ENCODE peak calls at places on chromosomes 3 and 15, in four cellular contexts. N, X, V and I are unnamed samples.

GRCh38 chr3:185632996-185633395 is 46.9 kb downstream of the SENP2 start:
- DNase-seq in X (no peak), V (no peak), N (no peak), I (no peak)

GRCh38 chr3:31724681-31725080 is 192.0 kb downstream of the STT3B start:
- DNase-seq in X (peak), N (no peak), V (peak), I (no peak)

GRCh38 chr15:89809093-89809786 is 5.4 kb downstream of the ANPEP start:
- DNase-seq in V (no peak), X (no peak), N (peak), I (no peak)

GRCh38 chr3:72977463-72977862 is 19.1 kb upstream of the PPP4R2 start:
- DNase-seq in V (no peak), X (no peak), N (no peak), I (no peak)

GRCh38 chr3:87247086-87247781 is 20.1 kb downstream of the CHMP2B start:
- DNase-seq in V (no peak), N (no peak), X (no peak), I (no peak)

GRCh38 chr15:66298803-66299251 is 5.5 kb downstream of the DIS3L start:
- DNase-seq in N (no peak), V (no peak), X (no peak), I (no peak)

GRCh38 chr15:40150163-40150925 is 10.5 kb upstream of the BUB1B start:
- DNase-seq in N (peak), V (peak), X (no peak), I (no peak)

GRCh38 chr3:101674518-101674917 is 2.4 kb downstream of the ZBTB11 start:
- DNase-seq in V (no peak), X (no peak), N (no peak), I (no peak)

GRCh38 chr15:50232791-50233190 is 32.7 kb downstream of the HDC start:
- DNase-seq in X (no peak), N (no peak), V (no peak), I (no peak)

GRCh38 chr3:98454929-98455328 is 8.1 kb upstream of the OR5K1 start:
- DNase-seq in V (no peak), X (no peak), N (no peak), I (no peak)

GRCh38 chr3:87435926-87436630 is 159.7 kb upstream of the POU1F1 start:
- DNase-seq in X (no peak), V (no peak), N (no peak), I (no peak)

DNA sequence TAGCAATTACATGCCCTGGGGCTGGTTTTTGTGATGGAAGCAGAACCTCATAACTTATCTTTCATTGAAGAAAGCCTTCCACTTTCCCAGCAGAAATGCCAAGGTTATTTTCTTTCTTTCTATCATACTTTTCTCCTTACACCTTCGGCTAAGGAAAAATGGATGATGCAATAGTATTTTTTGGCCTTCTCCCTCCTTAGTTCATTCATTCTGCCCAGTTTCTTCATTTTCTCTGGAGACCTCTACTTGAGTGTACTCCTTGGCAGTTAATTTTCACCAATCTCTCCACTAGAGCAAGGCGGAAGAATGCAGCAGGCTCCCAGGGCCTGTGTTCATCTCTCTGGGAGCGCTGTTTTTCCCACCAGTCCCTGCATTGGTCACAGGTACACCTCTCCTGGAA is 7.6 kb upstream of the P2RY1 start:
- DNase-seq in V (no peak), N (no peak), X (no peak), I (no peak)
- TF ChIP-seq JUN in V (no peak), N (no peak), X (no peak), I (no peak)

GRCh38 chr15:99504823-99505551 is 60.8 kb upstream of the MEF2A start:
- DNase-seq in V (no peak), X (no peak), N (peak), I (no peak)
- TF ChIP-seq HMGXB4 in V (no peak), X (no peak), N (no peak), I (no peak)

DNA sequence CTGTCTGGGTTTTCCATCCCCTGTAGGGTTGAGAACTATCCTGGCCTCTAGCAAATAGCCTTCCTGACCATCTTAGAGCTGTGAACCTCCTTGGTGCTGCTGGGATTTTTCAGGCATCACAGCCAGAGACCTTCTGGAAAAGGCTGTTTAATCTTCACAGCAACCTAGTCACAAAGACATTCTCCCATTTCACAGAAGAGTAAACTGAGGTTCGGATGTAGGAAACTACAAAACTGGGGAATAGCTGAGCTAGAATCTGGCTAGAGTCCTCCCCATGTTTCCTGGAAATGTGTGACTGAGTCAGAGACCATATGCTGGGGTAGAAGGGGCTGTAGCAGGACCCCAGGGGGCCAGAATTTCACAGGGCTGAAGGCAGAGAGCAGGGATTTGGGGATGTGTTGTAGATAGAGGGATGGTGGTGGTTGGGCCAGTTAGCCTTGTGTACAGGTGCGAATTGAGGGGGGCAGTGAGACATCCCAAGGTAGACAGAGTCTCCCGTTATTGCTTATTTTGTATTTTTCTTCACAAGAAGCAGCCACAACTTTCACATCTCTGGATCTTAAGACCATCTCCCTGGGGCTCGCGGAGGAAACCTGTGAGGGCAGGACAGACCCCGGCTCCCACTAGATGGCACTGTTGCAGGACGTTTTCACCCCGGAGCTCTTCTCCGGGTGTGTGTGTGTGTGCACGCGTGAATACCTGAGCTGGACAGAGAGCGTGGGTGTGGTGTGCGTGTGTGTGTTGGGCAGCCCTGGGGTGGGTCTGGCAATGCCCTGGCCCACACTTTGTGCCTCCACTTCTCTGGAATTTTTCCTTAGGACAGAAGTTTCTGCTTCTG is 66.9 kb upstream of the PRR23C start:
- DNase-seq in N (peak), V (peak), X (peak), I (peak)
- TF ChIP-seq JUN in N (no peak), V (no peak), X (no peak), I (no peak)

GRCh38 chr3:188779537-188779936 is 392.2 kb upstream of the TPRG1 start:
- DNase-seq in V (no peak), N (no peak), X (no peak), I (no peak)

GRCh38 chr3:188775412-188775811 is 396.4 kb upstream of the TPRG1 start:
- DNase-seq in N (no peak), V (no peak), X (no peak), I (no peak)

GRCh38 chr3:188776447-188776846 is 395.3 kb upstream of the TPRG1 start:
- DNase-seq in V (no peak), N (no peak), X (no peak), I (no peak)

GRCh38 chr3:188782725-188783124 is 389.0 kb upstream of the TPRG1 start:
- DNase-seq in X (no peak), N (no peak), V (no peak), I (no peak)

GRCh38 chr3:188780188-188781147 is 391.3 kb upstream of the TPRG1 start:
- DNase-seq in V (no peak), N (peak), X (no peak), I (no peak)
- TF ChIP-seq HMGXB4 in V (no peak), N (no peak), X (no peak), I (no peak)

GRCh38 chr3:16243706-16244490 is 20.8 kb downstream of the DPH3 start:
- DNase-seq in N (no peak), X (no peak), V (no peak), I (no peak)
- TF ChIP-seq JUN in N (no peak), X (no peak), V (no peak), I (no peak)

GRCh38 chr15:77030042-77030927 is 35.4 kb downstream of the PSTPIP1 start:
- DNase-seq in N (no peak), X (no peak), V (no peak), I (peak)

GRCh38 chr15:77028451-77029165 is 33.7 kb downstream of the PSTPIP1 start:
- DNase-seq in X (no peak), V (no peak), N (no peak), I (no peak)

GRCh38 chr15:77030928-77031375 is 36.0 kb downstream of the PSTPIP1 start:
- DNase-seq in N (no peak), X (no peak), V (no peak), I (peak)

GRCh38 chr15:77027697-77028450 is 32.9 kb downstream of the PSTPIP1 start:
- DNase-seq in X (peak), N (no peak), V (no peak), I (peak)

GRCh38 chr15:77029166-77030041 is 34.5 kb downstream of the PSTPIP1 start:
- DNase-seq in N (no peak), V (no peak), X (peak), I (peak)
- TF ChIP-seq HMGXB4 in N (no peak), V (no peak), X (no peak), I (no peak)

GRCh38 chr3:5330152-5330810 is 142.8 kb downstream of the EDEM1 start:
- DNase-seq in V (peak), X (peak), N (peak), I (no peak)
- TF ChIP-seq JUN in V (peak), X (no peak), N (no peak), I (no peak)

DNA sequence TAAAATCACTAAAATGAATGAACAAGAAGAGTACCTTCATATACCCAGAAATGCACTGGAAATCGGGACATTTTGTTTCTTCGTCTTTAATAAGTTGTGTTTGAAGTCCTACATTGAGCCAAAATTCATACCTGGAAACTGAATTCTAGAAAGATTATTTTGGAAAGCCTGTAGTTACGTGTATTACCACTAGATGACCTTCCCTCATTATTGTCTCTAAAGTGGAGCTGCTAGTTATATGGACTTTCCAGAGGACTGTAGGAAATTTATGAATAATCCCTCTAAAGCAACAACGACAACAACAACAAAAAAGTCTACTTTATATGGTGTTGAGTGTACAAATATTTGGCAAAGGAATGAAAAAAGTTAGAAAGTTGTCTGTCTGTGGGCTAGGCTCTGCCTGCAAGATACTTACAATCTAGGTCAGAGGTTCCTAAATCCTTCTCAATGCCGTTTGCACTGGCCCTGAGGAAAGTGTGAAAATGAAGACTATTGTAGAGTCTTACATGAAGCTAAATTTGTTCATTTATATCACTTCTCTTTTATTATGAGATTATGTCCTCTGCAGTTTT is 234.8 kb upstream of the NR2E3 start:
- DNase-seq in V (peak), N (peak), X (no peak), I (no peak)
- TF ChIP-seq HMGXB4 in V (no peak), N (no peak), X (no peak), I (no peak)